ENCODE peak calls at places on chromosomes 3 and 15, in five cellular contexts. Y is tibial artery; W is DND-41; T is uterus; N is effector memory CD4-positive, alpha-beta T cell. J is an unnamed sample. For H3K4me1, the result is how much of the 10 kb centered on the place peaks cover.

GRCh38 chr3:15952543-15953175 is 154.9 kb upstream of the ANKRD28 start:
- DNase-seq in Y (no peak), W (no peak), T (no peak), N (no peak), J (no peak)

GRCh38 chr3:72310028-72310987 is 525.4 kb upstream of the PROK2 start:
- DNase-seq in Y (peak), W (no peak), T (no peak), N (no peak), J (no peak)

GRCh38 chr15:57752426-57752825 is 45.9 kb downstream of the POLR2M start:
- DNase-seq in Y (no peak), W (no peak), T (peak), N (no peak), J (no peak)

GRCh38 chr15:40032125-40032839 is 6.7 kb downstream of the SRP14 start:
- DNase-seq in Y (no peak), W (no peak), T (no peak), N (no peak), J (no peak)

GRCh38 chr3:69417541-69418078 is 31.7 kb upstream of the FRMD4B start:
- DNase-seq in Y (no peak), W (no peak), T (no peak), N (no peak), J (no peak)

GRCh38 chr3:146375214-146375613 is 94.1 kb downstream of the PLSCR2 start:
- DNase-seq in Y (no peak), W (no peak), T (no peak), N (no peak), J (no peak)

GRCh38 chr3:42746455-42747450 is 26.3 kb downstream of the CCDC13 start:
- DNase-seq in Y (peak), W (no peak), T (no peak), N (no peak), J (no peak)

GRCh38 chr3:152222327-152222726 is 46.4 kb upstream of the MBNL1 start:
- DNase-seq in Y (no peak), W (no peak), T (no peak), N (no peak), J (no peak)

GRCh38 chr3:183265713-183266417 is 12.8 kb downstream of the B3GNT5 start:
- DNase-seq in Y (no peak), W (no peak), T (no peak), N (no peak), J (no peak)

GRCh38 chr15:33955945-33956344 is 12.4 kb upstream of the CHRM5 start:
- DNase-seq in Y (no peak), W (no peak), T (no peak), N (no peak), J (no peak)

GRCh38 chr3:190205739-190206138 is 85.0 kb upstream of the P3H2 start:
- DNase-seq in Y (no peak), W (no peak), T (no peak), N (no peak), J (no peak)

GRCh38 chr3:33440328-33440577 is at the start of gene UBP1:
- DNase-seq in Y (no peak), W (no peak), T (no peak), N (no peak), J (peak)

GRCh38 chr3:85075663-85076062 is 116.9 kb downstream of the CADM2 start:
- DNase-seq in Y (no peak), W (no peak), T (no peak), N (no peak), J (no peak)

GRCh38 chr3:61821823-61822251 is 260.5 kb downstream of the PTPRG start:
- DNase-seq in Y (no peak), W (no peak), T (peak), N (no peak), J (no peak)

GRCh38 chr3:59752925-59753324 is 703.1 kb upstream of the CFAP20DC start:
- DNase-seq in Y (no peak), W (peak), T (no peak), N (no peak), J (no peak)

GRCh38 chr15:81313686-81314085 is 10.3 kb downstream of the STARD5 start:
- DNase-seq in Y (no peak), W (no peak), T (no peak), N (no peak), J (no peak)

GRCh38 chr3:71127463-71128243 is 455.9 kb downstream of the FOXP1 start:
- DNase-seq in Y (no peak), W (no peak), T (no peak), N (no peak), J (no peak)

GRCh38 chr15:93515256-93516044 is 426.4 kb upstream of the RGMA start:
- DNase-seq in Y (no peak), W (no peak), T (peak), N (no peak), J (no peak)

GRCh38 chr15:99956820-99957641 is 223.8 kb upstream of the LYSMD4 start:
- DNase-seq in Y (no peak), W (no peak), T (no peak), N (no peak), J (no peak)

GRCh38 chr15:97993310-97993738 is 32.8 kb downstream of the ARRDC4 start:
- DNase-seq in Y (no peak), W (peak), T (no peak), N (no peak), J (no peak)

GRCh38 chr3:161244538-161244937 is 23.4 kb downstream of the NMD3 start:
- DNase-seq in Y (no peak), W (no peak), T (no peak), N (no peak), J (no peak)

GRCh38 chr3:135084404-135084803 is 289.3 kb downstream of the EPHB1 start:
- DNase-seq in Y (no peak), W (no peak), T (no peak), N (no peak), J (no peak)

GRCh38 chr15:85306946-85307686 is 73.3 kb upstream of the AKAP13 start:
- DNase-seq in Y (no peak), W (no peak), T (no peak), N (no peak), J (no peak)

GRCh38 chr15:73891328-73891975 is 18.1 kb downstream of the TBC1D21 start:
- DNase-seq in Y (no peak), W (no peak), T (no peak), N (no peak), J (no peak)

GRCh38 chr15:38707802-38708671 is 143.4 kb upstream of the RASGRP1 start:
- DNase-seq in Y (no peak), W (peak), T (peak), N (no peak), J (no peak)

GRCh38 chr15:98653686-98654085 is 5.3 kb downstream of the IGF1R start:
- DNase-seq in Y (no peak), W (no peak), T (no peak), N (no peak), J (no peak)

GRCh38 chr3:31008986-31009385 is 114.5 kb upstream of the GADL1 start:
- DNase-seq in Y (no peak), W (no peak), T (no peak), N (no peak), J (no peak)

GRCh38 chr3:129313983-129314756 is 35.5 kb downstream of the HMCES start:
- DNase-seq in Y (no peak), W (no peak), T (no peak), N (no peak), J (peak)

GRCh38 chr3:54146383-54147239 is 24.3 kb downstream of the CACNA2D3 start:
- DNase-seq in Y (peak), W (peak), T (no peak), N (no peak), J (peak)

GRCh38 chr15:71116942-71117341 is 1.7 kb downstream of the THSD4 start:
- DNase-seq in Y (no peak), W (no peak), T (no peak), N (no peak), J (peak)
- H3K4me3 ChIP-seq in Y (peak), W (no peak), T (no peak), N (no peak), J (peak)

GRCh38 chr3:3184876-3185275 is 5.4 kb upstream of the CRBN start:
- DNase-seq in Y (no peak), W (no peak), T (no peak), N (no peak), J (no peak)

GRCh38 chr3:3179407-3180094 is at the start of gene CRBN:
- DNase-seq in Y (peak), W (peak), T (peak), N (peak), J (peak)

GRCh38 chr3:3177861-3178497 is 1.5 kb downstream of the CRBN start:
- DNase-seq in Y (no peak), W (no peak), T (no peak), N (no peak), J (no peak)

GRCh38 chr3:3178498-3179328 is 778 bp downstream of the CRBN start:
- DNase-seq in Y (no peak), W (no peak), T (no peak), N (no peak), J (no peak)

GRCh38 chr3:3180421-3180820 is 930 bp upstream of the CRBN start:
- DNase-seq in Y (no peak), W (no peak), T (no peak), N (no peak), J (no peak)
- H3K4me1 ChIP-seq in Y (under half), W (under half), T (under half), N (under half), J (under half)

DNA sequence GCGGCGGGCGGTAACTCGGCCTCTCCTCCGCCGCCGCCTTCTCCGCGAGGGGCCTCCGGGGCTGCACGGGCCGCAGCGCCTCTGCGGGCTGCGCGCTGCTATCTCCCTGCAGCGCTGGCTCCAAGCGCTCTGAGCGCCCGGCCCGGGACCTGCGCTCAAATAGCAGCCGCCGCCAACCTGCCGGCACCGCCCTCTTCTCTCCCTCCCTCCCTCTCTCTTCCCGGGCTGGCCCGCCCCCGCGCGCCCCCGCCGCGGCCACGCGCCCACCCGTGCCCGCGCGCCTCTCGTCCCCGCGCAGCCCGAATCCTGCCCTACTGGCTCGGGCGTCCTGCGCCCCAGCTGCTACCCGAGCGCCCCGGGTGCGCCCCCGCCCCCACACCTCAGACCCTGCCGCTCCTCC is at the start of gene CACNA2D2:
- DNase-seq in Y (peak), W (peak), T (peak), N (peak), J (peak)
- H3K4me3 ChIP-seq in Y (peak), W (no peak), T (peak), N (peak), J (peak)

DNA sequence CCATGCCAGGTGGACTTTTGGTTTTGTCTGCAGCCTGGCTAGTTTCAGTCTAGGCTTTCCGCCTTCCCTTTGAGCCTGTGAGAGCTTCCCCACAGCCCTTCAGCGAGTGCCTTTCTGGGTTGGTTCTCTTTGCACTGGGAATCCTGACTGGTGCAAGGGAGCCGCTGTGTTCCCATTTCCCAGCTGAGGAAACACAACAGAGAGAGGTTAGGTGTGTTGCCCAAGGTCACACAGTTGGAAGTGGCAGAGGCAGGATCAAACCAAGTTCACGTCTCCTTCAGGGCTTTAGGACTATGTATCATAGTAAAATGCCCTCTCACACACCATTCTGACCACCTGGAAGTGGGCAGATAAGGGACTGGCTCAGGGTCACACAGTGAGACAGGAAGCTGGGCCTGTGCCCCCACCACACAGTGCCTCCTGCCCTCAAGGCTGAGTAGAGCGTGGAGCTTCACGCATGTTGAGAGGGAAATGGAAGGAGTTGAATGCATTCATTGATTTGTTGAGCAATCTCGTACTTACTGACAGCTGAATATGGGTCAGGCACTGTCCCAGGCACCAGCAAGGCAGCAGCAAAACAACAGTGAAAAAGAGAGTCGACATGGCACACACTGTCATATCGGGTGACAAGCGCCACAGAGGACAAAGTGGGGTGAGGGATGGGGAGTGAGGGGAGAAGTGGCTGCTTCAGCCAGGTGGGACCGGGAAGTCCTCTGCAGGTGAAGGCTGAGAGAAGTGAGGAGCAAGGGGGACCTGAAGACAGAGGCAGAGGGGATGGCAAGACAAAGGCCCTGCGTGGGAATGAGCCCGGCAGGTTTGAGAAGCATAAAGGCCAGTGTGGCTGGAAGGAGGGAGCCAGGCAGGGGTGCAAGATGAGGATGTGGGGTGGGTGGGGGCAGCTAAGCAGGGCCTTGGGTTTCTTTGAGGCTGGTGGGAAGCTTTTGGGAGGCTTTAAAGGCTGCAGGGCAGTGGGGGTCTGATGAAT is 12.3 kb upstream of the ANPEP start:
- DNase-seq in Y (no peak), W (no peak), T (no peak), N (no peak), J (no peak)
- H3K4me1 ChIP-seq in Y (under half), W (under half), T (under half), N (under half), J (under half)

GRCh38 chr15:56586206-56586605 is 121.3 kb upstream of the MNS1 start:
- DNase-seq in Y (no peak), W (no peak), T (no peak), N (no peak), J (no peak)
- H3K4me3 ChIP-seq in Y (no peak), W (no peak), T (no peak), N (no peak), J (no peak)

DNA sequence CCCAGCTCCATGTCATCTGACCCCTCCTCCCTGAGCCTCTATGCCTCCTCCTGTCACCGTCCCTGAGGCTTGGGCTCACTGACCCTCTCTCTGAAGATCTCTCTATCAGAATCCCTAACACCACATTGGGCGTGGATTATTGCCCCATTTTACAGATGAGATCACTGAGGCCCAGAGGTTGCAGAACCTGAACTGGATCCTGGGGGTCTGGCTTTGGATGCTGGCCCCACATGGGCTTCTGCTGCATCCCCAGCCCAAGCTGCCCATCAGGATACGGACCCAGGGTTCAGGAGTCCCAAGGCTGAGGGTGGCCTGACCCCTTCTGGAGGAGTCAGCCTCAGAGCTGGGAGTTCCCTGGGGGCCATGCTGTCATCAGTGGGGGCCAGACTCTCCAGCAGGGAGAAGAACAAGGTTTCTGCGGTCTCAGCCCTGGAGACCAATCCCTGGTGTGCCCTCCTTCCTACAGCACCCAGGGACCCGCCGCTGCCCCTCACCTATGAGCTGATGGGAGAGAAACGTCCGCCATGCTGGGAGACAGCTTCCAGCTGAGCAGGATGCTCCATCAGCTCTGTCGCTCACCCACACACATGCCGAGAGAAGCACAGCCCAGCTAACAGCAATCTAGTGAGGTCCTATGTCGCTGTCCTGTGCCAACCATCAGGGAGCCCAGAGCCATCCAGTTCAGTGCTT is 273.1 kb downstream of the UACA start:
- DNase-seq in Y (no peak), W (no peak), T (no peak), N (no peak), J (no peak)
- H3K4me1 ChIP-seq in Y (under half), W (under half), T (under half), N (under half), J (under half)

GRCh38 chr3:141371882-141372281 is 3.6 kb downstream of the ZBTB38 start:
- DNase-seq in Y (no peak), W (no peak), T (no peak), N (no peak), J (no peak)
- H3K4me3 ChIP-seq in Y (no peak), W (no peak), T (no peak), N (no peak), J (no peak)

J was measured in aorta.